ENCODE peak calls at places on chromosome 2, in five cellular contexts. M is kidney, O is heart left ventricle, S is right cardiac atrium, W is A549. D is an unnamed sample.

GRCh38 chr2:26757873-26758789 is 6.0 kb upstream of the SLC35F6 start:
- DNase-seq in M (no peak), O (no peak), S (no peak), W (peak; percentile 98), D (peak; percentile 51)

GRCh38 chr2:170505631-170506270 is 209.4 kb upstream of the SP5 start:
- DNase-seq in M (peak; percentile 81), O (peak; percentile 71), S (peak; percentile 85), W (no peak), D (peak; percentile 64)

GRCh38 chr2:137966043-137966442 is 1.8 kb downstream of the HNMT start:
- DNase-seq in M (no peak), O (no peak), S (no peak), W (no peak), D (no peak)

GRCh38 chr2:7392076-7392787 is 475.0 kb downstream of the RNF144A start:
- DNase-seq in M (no peak), O (no peak), S (peak; percentile 33), W (no peak), D (no peak)

GRCh38 chr2:208103616-208104015 is 20.7 kb downstream of the CRYGD start:
- DNase-seq in M (no peak), O (no peak), S (no peak), W (no peak), D (no peak)

GRCh38 chr2:203579131-203579643 is 44.1 kb upstream of the RAPH1 start:
- DNase-seq in M (no peak), O (no peak), S (no peak), W (peak; percentile 56), D (peak; percentile 89)

GRCh38 chr2:10835052-10835970 is 22.7 kb upstream of the PDIA6 start:
- DNase-seq in M (peak; percentile 86), O (peak; percentile 88), S (peak; percentile 87), W (peak; percentile 82), D (peak; percentile 94)

GRCh38 chr2:178229927-178230326 is 35.6 kb downstream of the OSBPL6 start:
- DNase-seq in M (no peak), O (no peak), S (no peak), W (no peak), D (no peak)

GRCh38 chr2:28365158-28365557 is 27.5 kb upstream of the FOSL2 start:
- DNase-seq in M (no peak), O (no peak), S (no peak), W (no peak), D (no peak)

GRCh38 chr2:200905618-200906296 is 16.6 kb downstream of the NIF3L1 start:
- DNase-seq in M (peak; percentile 85), O (peak; percentile 75), S (peak; percentile 82), W (peak; percentile 83), D (peak; percentile 81)

GRCh38 chr2:237666606-237667005 is 39.2 kb downstream of the LRRFIP1 start:
- DNase-seq in M (no peak), O (no peak), S (no peak), W (no peak), D (no peak)

GRCh38 chr2:72936669-72937355 is 19.5 kb downstream of the EMX1 start:
- DNase-seq in M (peak; percentile 46), O (peak; percentile 46), S (no peak), W (no peak), D (no peak)

GRCh38 chr2:238504181-238504711 is 77.5 kb downstream of the ASB1 start:
- DNase-seq in M (no peak), O (peak; percentile 37), S (no peak), W (no peak), D (no peak)

GRCh38 chr2:118077636-118078247 is 10.5 kb upstream of the INSIG2 start:
- DNase-seq in M (no peak), O (no peak), S (no peak), W (no peak), D (no peak)

GRCh38 chr2:128645631-128646030 is 327.0 kb upstream of the HS6ST1 start:
- DNase-seq in M (peak; percentile 16), O (peak; percentile 47), S (no peak), W (no peak), D (no peak)

GRCh38 chr2:219636941-219637841 is 9.8 kb downstream of the SLC4A3 start:
- DNase-seq in M (no peak), O (no peak), S (peak; percentile 46), W (no peak), D (no peak)

GRCh38 chr2:38261569-38262513 is 115.2 kb downstream of the ATL2 start:
- DNase-seq in M (no peak), O (no peak), S (no peak), W (no peak), D (no peak)

GRCh38 chr2:109028738-109029443 is 39.9 kb upstream of the EDAR start:
- DNase-seq in M (no peak), O (no peak), S (no peak), W (no peak), D (no peak)

GRCh38 chr2:130768191-130768855 is 13.0 kb downstream of the AMER3 start:
- DNase-seq in M (peak; percentile 56), O (no peak), S (no peak), W (no peak), D (no peak)

GRCh38 chr2:40256649-40257048 is 195.2 kb downstream of the SLC8A1 start:
- DNase-seq in M (no peak), O (no peak), S (no peak), W (peak; percentile 26), D (no peak)

GRCh38 chr2:98463988-98464771 is 19.5 kb downstream of the INPP4A start:
- DNase-seq in M (no peak), O (no peak), S (no peak), W (no peak), D (no peak)

GRCh38 chr2:30287857-30288513 is 56.7 kb downstream of the LBH start:
- DNase-seq in M (no peak), O (no peak), S (no peak), W (no peak), D (no peak)

GRCh38 chr2:139031722-139032121 is 251.5 kb upstream of the NXPH2 start:
- DNase-seq in M (peak; percentile 8), O (no peak), S (no peak), W (peak; percentile 8), D (no peak)

GRCh38 chr2:69735696-69736095 is 6.2 kb upstream of the ANXA4 start:
- DNase-seq in M (no peak), O (no peak), S (no peak), W (no peak), D (no peak)

GRCh38 chr2:67865871-67866386 is 196.9 kb downstream of the C1D start:
- DNase-seq in M (no peak), O (no peak), S (no peak), W (no peak), D (no peak)

GRCh38 chr2:85326406-85326945 is 1.3 kb downstream of the TGOLN2 start:
- DNase-seq in M (no peak), O (no peak), S (no peak), W (no peak), D (peak; percentile 50)

GRCh38 chr2:205171541-205171940 is 510.8 kb upstream of the NRP2 start:
- DNase-seq in M (no peak), O (no peak), S (no peak), W (no peak), D (no peak)

GRCh38 chr2:42957109-42958035 is 165.0 kb upstream of the HAAO start:
- DNase-seq in M (peak; percentile 66), O (peak; percentile 33), S (peak; percentile 25), W (no peak), D (no peak)

GRCh38 chr2:51810197-51810596 is 778.3 kb upstream of the NRXN1 start:
- DNase-seq in M (no peak), O (no peak), S (no peak), W (no peak), D (no peak)

GRCh38 chr2:79887747-79888374 is 375.0 kb downstream of the CTNNA2 start:
- DNase-seq in M (no peak), O (no peak), S (no peak), W (peak; percentile 71), D (peak; percentile 34)

GRCh38 chr2:171630812-171631626 is 56.2 kb upstream of the DYNC1I2 start:
- DNase-seq in M (no peak), O (no peak), S (no peak), W (peak; percentile 40), D (no peak)

GRCh38 chr2:22486343-22486742 is 898.6 kb upstream of the KLHL29 start:
- DNase-seq in M (no peak), O (no peak), S (no peak), W (no peak), D (no peak)

GRCh38 chr2:202635441-202636296 is 900 bp downstream of the FAM117B start:
- DNase-seq in M (peak; percentile 94), O (peak; percentile 87), S (peak; percentile 91), W (peak; percentile 87), D (peak; percentile 93)

DNA sequence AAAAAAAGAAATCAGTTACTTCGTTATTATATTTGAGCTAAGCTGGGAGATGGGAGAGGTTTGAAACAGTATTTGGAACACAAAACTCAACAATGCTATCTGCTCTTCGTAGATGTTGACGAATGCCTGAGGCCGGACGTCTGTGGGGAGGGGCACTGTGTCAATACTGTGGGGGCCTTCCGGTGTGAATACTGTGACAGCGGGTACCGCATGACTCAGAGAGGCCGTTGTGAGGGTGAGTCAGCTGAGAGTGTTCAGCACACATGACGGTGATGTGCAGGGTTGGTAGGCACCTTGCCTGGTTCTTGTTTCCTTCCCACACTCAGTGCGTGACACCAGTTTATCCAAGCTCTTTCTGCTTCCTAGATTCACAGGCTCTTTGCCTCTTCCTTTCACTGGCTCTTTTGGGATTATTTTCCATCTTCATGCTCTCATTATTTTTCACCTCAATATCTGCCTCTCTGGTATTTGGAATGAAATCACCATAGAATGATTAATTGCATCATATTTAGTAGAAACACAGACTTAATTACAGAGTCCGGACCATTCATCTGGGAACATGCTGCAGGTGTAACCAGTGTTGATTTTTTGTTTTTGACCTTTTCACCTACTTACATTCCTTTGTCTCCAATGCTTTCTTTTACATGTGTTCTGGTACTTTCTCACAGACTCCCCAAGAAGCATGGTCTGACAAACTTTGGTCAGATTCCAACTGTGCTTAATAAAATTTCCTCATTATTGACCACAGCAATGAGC is 200.6 kb upstream of the RASGRP3 start:
- DNase-seq in M (no peak), O (no peak), S (peak; percentile 61), W (peak; percentile 94), D (no peak)
- H3K27ac ChIP-seq in M (no peak overlapping the region), O (peak overlapping the region; percentile 56), S (peak overlapping the region; percentile 75), W (peak overlapping the region; percentile 79), D (no peak overlapping the region)

DNA sequence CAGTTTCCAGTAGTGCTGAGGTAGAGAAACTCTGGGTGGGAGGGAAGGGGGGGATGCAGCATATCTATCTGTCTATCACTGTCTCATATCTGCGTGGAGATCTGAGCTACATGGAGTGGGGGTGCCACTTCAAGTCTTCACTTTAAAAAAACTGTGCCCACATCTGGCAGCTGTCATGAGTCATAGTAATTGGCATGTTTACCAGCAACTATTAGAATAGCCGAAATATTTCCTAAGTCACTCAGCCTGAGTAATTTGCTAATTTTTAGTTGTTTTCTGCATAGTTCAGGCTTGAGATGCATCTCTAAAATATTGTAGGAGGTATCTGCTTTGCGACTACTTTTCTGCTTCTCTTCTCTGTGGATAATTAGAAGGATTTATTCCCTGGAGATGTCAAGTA is 254.2 kb upstream of the RBMS1 start:
- DNase-seq in M (no peak), O (no peak), S (no peak), W (no peak), D (no peak)
- H3K4me1 ChIP-seq in M (no peaks in the 10 kb centered on the region), O (no peaks in the 10 kb centered on the region), S (peaks cover 1% of the 10 kb centered on the region), W (peaks cover 59% of the 10 kb centered on the region), D (no peaks in the 10 kb centered on the region)

GRCh38 chr2:164678750-164679149 is 57.5 kb upstream of the GRB14 start:
- DNase-seq in M (no peak), O (no peak), S (no peak), W (no peak), D (no peak)
- H3K27ac ChIP-seq in M (no peak overlapping the region), O (no peak overlapping the region), S (no peak overlapping the region), W (no peak overlapping the region), D (no peak overlapping the region)

GRCh38 chr2:126979039-126979438 is 80.3 kb downstream of the TEX51 start:
- DNase-seq in M (no peak), O (no peak), S (no peak), W (no peak), D (no peak)
- H3K4me1 ChIP-seq in M (no peaks in the 10 kb centered on the region), O (no peaks in the 10 kb centered on the region), S (no peaks in the 10 kb centered on the region), W (no peaks in the 10 kb centered on the region), D (no peaks in the 10 kb centered on the region)

GRCh38 chr2:168654724-168655123 is 147.7 kb upstream of the NOSTRIN start:
- DNase-seq in M (no peak), O (no peak), S (no peak), W (no peak), D (no peak)
- H3K27ac ChIP-seq in M (no peak overlapping the region), O (no peak overlapping the region), S (no peak overlapping the region), W (no peak overlapping the region), D (peak overlapping the region; percentile 11)

D was measured in colonic mucosa.